ENCODE peak calls at places on chromosomes 3 and 15, in eight cellular contexts. One of them, this sample, is unnamed.

GRCh38 chr3:174949523-174949922 is 90.4 kb downstream of the NAALADL2 start:
- DNase-seq in right lobe of liver: no peak
- DNase-seq in heart left ventricle: no peak
- DNase-seq in body of pancreas: no peak
- DNase-seq in endothelial cell of umbilical vein: peak
- DNase-seq in ovary: no peak
- DNase-seq in gastrocnemius medialis: no peak
- DNase-seq in esophagus squamous epithelium: no peak
- DNase-seq in this sample: no peak

GRCh38 chr3:188119846-188120245 is 34.1 kb upstream of the LPP start:
- DNase-seq in right lobe of liver: no peak
- DNase-seq in heart left ventricle: no peak
- DNase-seq in body of pancreas: no peak
- DNase-seq in endothelial cell of umbilical vein: no peak
- DNase-seq in ovary: no peak
- DNase-seq in gastrocnemius medialis: no peak
- DNase-seq in esophagus squamous epithelium: no peak
- DNase-seq in this sample: no peak

GRCh38 chr15:77516786-77517185 is 96.1 kb downstream of the HMG20A start:
- DNase-seq in right lobe of liver: no peak
- DNase-seq in heart left ventricle: no peak
- DNase-seq in body of pancreas: no peak
- DNase-seq in endothelial cell of umbilical vein: no peak
- DNase-seq in ovary: no peak
- DNase-seq in gastrocnemius medialis: no peak
- DNase-seq in esophagus squamous epithelium: no peak
- DNase-seq in this sample: peak

GRCh38 chr3:141085331-141086047 is 34.3 kb downstream of the SPSB4 start:
- DNase-seq in right lobe of liver: no peak
- DNase-seq in heart left ventricle: no peak
- DNase-seq in body of pancreas: no peak
- DNase-seq in endothelial cell of umbilical vein: no peak
- DNase-seq in ovary: no peak
- DNase-seq in gastrocnemius medialis: no peak
- DNase-seq in esophagus squamous epithelium: no peak
- DNase-seq in this sample: no peak

GRCh38 chr3:24259901-24260512 is 234.6 kb downstream of the THRB start:
- DNase-seq in right lobe of liver: peak
- DNase-seq in heart left ventricle: peak
- DNase-seq in body of pancreas: peak
- DNase-seq in endothelial cell of umbilical vein: no peak
- DNase-seq in ovary: no peak
- DNase-seq in gastrocnemius medialis: peak
- DNase-seq in esophagus squamous epithelium: no peak
- DNase-seq in this sample: no peak

GRCh38 chr3:99965077-99965476 is 147.4 kb downstream of the CMSS1 start:
- DNase-seq in right lobe of liver: no peak
- DNase-seq in heart left ventricle: no peak
- DNase-seq in body of pancreas: peak
- DNase-seq in endothelial cell of umbilical vein: peak
- DNase-seq in ovary: no peak
- DNase-seq in gastrocnemius medialis: no peak
- DNase-seq in esophagus squamous epithelium: no peak
- DNase-seq in this sample: no peak

GRCh38 chr3:48564022-48564421 is 441 bp upstream of the UCN2 start:
- DNase-seq in right lobe of liver: peak
- DNase-seq in heart left ventricle: peak
- DNase-seq in body of pancreas: peak
- DNase-seq in endothelial cell of umbilical vein: peak
- DNase-seq in ovary: no peak
- DNase-seq in gastrocnemius medialis: no peak
- DNase-seq in esophagus squamous epithelium: no peak
- DNase-seq in this sample: no peak

GRCh38 chr3:18378218-18378617 is 46.9 kb downstream of the SATB1 start:
- DNase-seq in right lobe of liver: no peak
- DNase-seq in heart left ventricle: no peak
- DNase-seq in body of pancreas: no peak
- DNase-seq in endothelial cell of umbilical vein: no peak
- DNase-seq in ovary: no peak
- DNase-seq in gastrocnemius medialis: no peak
- DNase-seq in esophagus squamous epithelium: no peak
- DNase-seq in this sample: no peak

GRCh38 chr3:197847866-197848401 is 56.9 kb downstream of the LRCH3 start:
- DNase-seq in right lobe of liver: no peak
- DNase-seq in heart left ventricle: no peak
- DNase-seq in body of pancreas: no peak
- DNase-seq in endothelial cell of umbilical vein: peak
- DNase-seq in ovary: no peak
- DNase-seq in gastrocnemius medialis: no peak
- DNase-seq in esophagus squamous epithelium: no peak
- DNase-seq in this sample: no peak

GRCh38 chr15:33279613-33280205 is 31.1 kb upstream of the RYR3 start:
- DNase-seq in right lobe of liver: no peak
- DNase-seq in heart left ventricle: no peak
- DNase-seq in body of pancreas: no peak
- DNase-seq in endothelial cell of umbilical vein: peak
- DNase-seq in ovary: no peak
- DNase-seq in gastrocnemius medialis: no peak
- DNase-seq in esophagus squamous epithelium: no peak
- DNase-seq in this sample: no peak

GRCh38 chr3:11619461-11619860 is 24.3 kb downstream of the VGLL4 start:
- DNase-seq in right lobe of liver: no peak
- DNase-seq in heart left ventricle: no peak
- DNase-seq in body of pancreas: no peak
- DNase-seq in endothelial cell of umbilical vein: no peak
- DNase-seq in ovary: no peak
- DNase-seq in gastrocnemius medialis: no peak
- DNase-seq in esophagus squamous epithelium: no peak
- DNase-seq in this sample: no peak
- H3K4me3 ChIP-seq in right lobe of liver: no peak
- H3K4me3 ChIP-seq in heart left ventricle: no peak
- H3K4me3 ChIP-seq in body of pancreas: no peak
- H3K4me3 ChIP-seq in endothelial cell of umbilical vein: no peak
- H3K4me3 ChIP-seq in ovary: no peak
- H3K4me3 ChIP-seq in gastrocnemius medialis: no peak
- H3K4me3 ChIP-seq in esophagus squamous epithelium: no peak
- H3K4me3 ChIP-seq in this sample: no peak

DNA sequence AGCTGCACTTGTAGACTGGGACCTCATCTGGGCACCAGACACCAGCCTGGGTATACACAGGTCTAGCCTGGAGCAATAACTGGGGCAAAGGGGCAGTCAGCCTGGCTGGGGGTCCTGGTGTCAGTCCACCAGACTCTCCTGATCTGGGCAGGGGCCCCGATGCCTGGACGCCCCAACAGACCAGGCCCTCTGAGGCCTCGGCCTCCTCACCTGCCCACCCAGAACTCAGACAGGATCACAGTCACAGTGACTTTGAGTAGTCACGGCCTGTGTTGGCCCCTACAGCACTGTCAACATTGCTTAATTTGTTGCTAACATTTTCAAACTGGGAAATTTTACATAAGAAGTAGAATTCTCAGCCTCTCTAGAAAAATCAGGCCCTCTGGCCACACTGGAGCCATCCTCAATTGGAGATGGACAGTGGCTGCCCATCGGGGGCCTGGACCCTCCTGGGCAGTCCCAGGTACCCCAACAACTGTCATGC is 5.8 kb downstream of the TWF2 start:
- DNase-seq in right lobe of liver: peak
- DNase-seq in heart left ventricle: no peak
- DNase-seq in body of pancreas: no peak
- DNase-seq in endothelial cell of umbilical vein: no peak
- DNase-seq in ovary: no peak
- DNase-seq in gastrocnemius medialis: no peak
- DNase-seq in esophagus squamous epithelium: no peak
- DNase-seq in this sample: no peak
- TF ChIP-seq POLR2A in right lobe of liver: no peak
- TF ChIP-seq POLR2A in heart left ventricle: no peak
- TF ChIP-seq POLR2A in body of pancreas: no peak
- TF ChIP-seq POLR2A in endothelial cell of umbilical vein: no peak
- TF ChIP-seq POLR2A in ovary: no peak
- TF ChIP-seq POLR2A in gastrocnemius medialis: no peak
- TF ChIP-seq POLR2A in esophagus squamous epithelium: no peak
- TF ChIP-seq POLR2A in this sample: no peak

DNA sequence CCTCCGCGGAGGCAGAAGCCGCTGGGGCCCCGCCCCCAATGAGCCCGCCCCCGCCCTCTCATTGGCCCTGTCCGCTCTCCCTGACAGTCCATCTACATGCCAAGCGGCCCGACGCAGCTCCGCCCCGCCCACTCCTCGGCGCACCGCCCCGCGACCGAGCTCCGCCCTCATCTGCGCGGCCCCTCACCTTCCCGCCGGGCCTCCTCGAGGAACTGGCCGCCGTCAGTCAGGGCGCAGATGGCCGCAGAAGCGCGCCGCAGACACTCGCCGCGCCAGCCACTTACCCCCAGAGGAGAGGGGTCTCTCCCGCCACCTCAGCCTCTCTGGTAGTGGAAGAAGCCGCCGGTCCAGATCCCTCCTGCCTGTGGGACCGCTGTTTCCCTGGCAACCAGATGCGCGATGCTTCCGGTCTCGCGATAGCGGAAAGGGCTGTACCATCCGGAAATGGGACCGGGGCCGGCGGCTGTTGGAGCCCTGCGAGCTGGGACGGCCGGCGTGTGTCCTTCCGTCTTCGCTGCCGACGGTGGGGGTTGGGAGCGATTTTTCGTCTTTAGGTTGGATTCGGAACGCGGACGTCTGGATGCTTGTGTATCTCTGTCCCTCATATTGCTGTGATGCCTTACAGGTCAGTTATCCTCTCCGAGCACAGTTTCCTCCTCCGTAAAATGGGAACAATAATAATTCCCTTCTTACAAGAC is at the start of gene FSIP1:
- DNase-seq in right lobe of liver: peak
- DNase-seq in heart left ventricle: peak
- DNase-seq in body of pancreas: peak
- DNase-seq in endothelial cell of umbilical vein: peak
- DNase-seq in ovary: peak
- DNase-seq in gastrocnemius medialis: peak
- DNase-seq in esophagus squamous epithelium: peak
- DNase-seq in this sample: peak
- H3K4me3 ChIP-seq in right lobe of liver: peak
- H3K4me3 ChIP-seq in heart left ventricle: peak
- H3K4me3 ChIP-seq in body of pancreas: peak
- H3K4me3 ChIP-seq in endothelial cell of umbilical vein: peak
- H3K4me3 ChIP-seq in ovary: peak
- H3K4me3 ChIP-seq in gastrocnemius medialis: peak
- H3K4me3 ChIP-seq in esophagus squamous epithelium: peak
- H3K4me3 ChIP-seq in this sample: peak

GRCh38 chr3:114525278-114525677 is 231.4 kb downstream of the TIGIT start:
- DNase-seq in right lobe of liver: no peak
- DNase-seq in heart left ventricle: no peak
- DNase-seq in body of pancreas: no peak
- DNase-seq in endothelial cell of umbilical vein: no peak
- DNase-seq in ovary: no peak
- DNase-seq in gastrocnemius medialis: no peak
- DNase-seq in esophagus squamous epithelium: no peak
- DNase-seq in this sample: no peak
- TF ChIP-seq POLR2A in right lobe of liver: no peak
- TF ChIP-seq POLR2A in heart left ventricle: no peak
- TF ChIP-seq POLR2A in body of pancreas: no peak
- TF ChIP-seq POLR2A in endothelial cell of umbilical vein: no peak
- TF ChIP-seq POLR2A in ovary: no peak
- TF ChIP-seq POLR2A in gastrocnemius medialis: no peak
- TF ChIP-seq POLR2A in esophagus squamous epithelium: no peak
- TF ChIP-seq POLR2A in this sample: no peak

GRCh38 chr15:38690737-38691332 is 126.2 kb upstream of the RASGRP1 start:
- DNase-seq in right lobe of liver: peak
- DNase-seq in heart left ventricle: peak
- DNase-seq in body of pancreas: peak
- DNase-seq in endothelial cell of umbilical vein: peak
- DNase-seq in ovary: peak
- DNase-seq in gastrocnemius medialis: no peak
- DNase-seq in esophagus squamous epithelium: no peak
- DNase-seq in this sample: no peak

GRCh38 chr15:38691951-38692788 is 127.6 kb upstream of the RASGRP1 start:
- DNase-seq in right lobe of liver: no peak
- DNase-seq in heart left ventricle: no peak
- DNase-seq in body of pancreas: no peak
- DNase-seq in endothelial cell of umbilical vein: no peak
- DNase-seq in ovary: no peak
- DNase-seq in gastrocnemius medialis: no peak
- DNase-seq in esophagus squamous epithelium: no peak
- DNase-seq in this sample: no peak

GRCh38 chr15:38691365-38691764 is 126.8 kb upstream of the RASGRP1 start:
- DNase-seq in right lobe of liver: no peak
- DNase-seq in heart left ventricle: no peak
- DNase-seq in body of pancreas: no peak
- DNase-seq in endothelial cell of umbilical vein: no peak
- DNase-seq in ovary: no peak
- DNase-seq in gastrocnemius medialis: no peak
- DNase-seq in esophagus squamous epithelium: no peak
- DNase-seq in this sample: no peak

GRCh38 chr15:38688761-38689160 is 124.1 kb upstream of the RASGRP1 start:
- DNase-seq in right lobe of liver: no peak
- DNase-seq in heart left ventricle: no peak
- DNase-seq in body of pancreas: no peak
- DNase-seq in endothelial cell of umbilical vein: no peak
- DNase-seq in ovary: no peak
- DNase-seq in gastrocnemius medialis: no peak
- DNase-seq in esophagus squamous epithelium: no peak
- DNase-seq in this sample: no peak

DNA sequence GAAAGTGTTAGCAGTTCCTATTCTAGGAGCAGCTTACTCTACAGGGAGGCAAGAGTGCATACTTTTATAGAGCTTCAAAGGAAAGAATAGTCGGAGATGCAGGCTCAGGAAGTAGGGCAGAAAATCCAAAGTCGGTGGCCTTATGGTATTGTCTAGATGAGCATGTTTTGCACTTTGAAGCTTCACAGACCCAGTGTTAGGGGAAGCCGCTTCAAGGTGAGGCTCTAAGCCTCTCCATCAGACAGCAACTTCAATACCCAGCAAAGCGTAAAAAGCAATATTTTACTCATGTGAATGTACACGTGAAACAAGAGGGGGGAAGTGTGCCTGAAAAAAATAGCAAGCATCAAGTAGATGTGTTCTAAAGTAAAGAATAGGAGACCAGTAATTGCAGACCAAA is 125.6 kb upstream of the RASGRP1 start:
- DNase-seq in right lobe of liver: no peak
- DNase-seq in heart left ventricle: no peak
- DNase-seq in body of pancreas: no peak
- DNase-seq in endothelial cell of umbilical vein: no peak
- DNase-seq in ovary: no peak
- DNase-seq in gastrocnemius medialis: no peak
- DNase-seq in esophagus squamous epithelium: no peak
- DNase-seq in this sample: no peak
- H3K4me3 ChIP-seq in right lobe of liver: no peak
- H3K4me3 ChIP-seq in heart left ventricle: no peak
- H3K4me3 ChIP-seq in body of pancreas: no peak
- H3K4me3 ChIP-seq in endothelial cell of umbilical vein: no peak
- H3K4me3 ChIP-seq in ovary: no peak
- H3K4me3 ChIP-seq in gastrocnemius medialis: no peak
- H3K4me3 ChIP-seq in esophagus squamous epithelium: no peak
- H3K4me3 ChIP-seq in this sample: no peak

GRCh38 chr3:62875103-62876002 is at the start of gene CADPS:
- DNase-seq in right lobe of liver: no peak
- DNase-seq in heart left ventricle: peak
- DNase-seq in body of pancreas: peak
- DNase-seq in endothelial cell of umbilical vein: no peak
- DNase-seq in ovary: no peak
- DNase-seq in gastrocnemius medialis: no peak
- DNase-seq in esophagus squamous epithelium: no peak
- DNase-seq in this sample: no peak
- TF ChIP-seq POLR2A in right lobe of liver: no peak
- TF ChIP-seq POLR2A in heart left ventricle: no peak
- TF ChIP-seq POLR2A in body of pancreas: no peak
- TF ChIP-seq POLR2A in endothelial cell of umbilical vein: no peak
- TF ChIP-seq POLR2A in ovary: no peak
- TF ChIP-seq POLR2A in gastrocnemius medialis: no peak
- TF ChIP-seq POLR2A in esophagus squamous epithelium: no peak
- TF ChIP-seq POLR2A in this sample: no peak

This sample was measured in suprapubic skin.